ENCODE peak calls at places on chromosomes 7 and 10, in five cellular contexts. One of them, this sample, is unnamed.
A peak's percentile ranks its signal among the peaks of the same experiment; 100 is the strongest.

GRCh38 chr7:11517853-11518252 is 314.1 kb downstream of the THSD7A start:
- DNase-seq in IMR-90: no peak
- DNase-seq in neuronal stem cell: peak; percentile 3
- DNase-seq in trophoblast cell: no peak
- DNase-seq in H1: no peak
- DNase-seq in this sample: peak; percentile 32

GRCh38 chr7:27109533-27110162 is 7.2 kb upstream of the HOXA2 start:
- DNase-seq in IMR-90: peak; percentile 25
- DNase-seq in neuronal stem cell: no peak
- DNase-seq in trophoblast cell: no peak
- DNase-seq in H1: no peak
- DNase-seq in this sample: no peak

GRCh38 chr7:116398672-116399071 is 100.9 kb upstream of the CAV2 start:
- DNase-seq in IMR-90: no peak
- DNase-seq in neuronal stem cell: no peak
- DNase-seq in trophoblast cell: no peak
- DNase-seq in H1: no peak
- DNase-seq in this sample: no peak

GRCh38 chr10:80516506-80517075 is 21.1 kb upstream of the SH2D4B start:
- DNase-seq in IMR-90: no peak
- DNase-seq in neuronal stem cell: no peak
- DNase-seq in trophoblast cell: no peak
- DNase-seq in H1: no peak
- DNase-seq in this sample: no peak

GRCh38 chr7:154684651-154685563 is 318.0 kb downstream of the PAXIP1 start:
- DNase-seq in IMR-90: no peak
- DNase-seq in neuronal stem cell: no peak
- DNase-seq in trophoblast cell: peak; percentile 84
- DNase-seq in H1: no peak
- DNase-seq in this sample: no peak

GRCh38 chr7:142709921-142710320 is 39.4 kb upstream of the PRSS1 start:
- DNase-seq in IMR-90: no peak
- DNase-seq in neuronal stem cell: no peak
- DNase-seq in trophoblast cell: no peak
- DNase-seq in H1: no peak
- DNase-seq in this sample: no peak

GRCh38 chr10:119360181-119360921 is 153.0 kb downstream of the GRK5 start:
- DNase-seq in IMR-90: no peak
- DNase-seq in neuronal stem cell: no peak
- DNase-seq in trophoblast cell: peak; percentile 17
- DNase-seq in H1: no peak
- DNase-seq in this sample: no peak

GRCh38 chr7:46034056-46034768 is 113.1 kb upstream of the IGFBP3 start:
- DNase-seq in IMR-90: peak; percentile 79
- DNase-seq in neuronal stem cell: no peak
- DNase-seq in trophoblast cell: peak; percentile 47
- DNase-seq in H1: no peak
- DNase-seq in this sample: no peak

GRCh38 chr10:104330168-104331117 is 7.8 kb downstream of the ITPRIP start:
- DNase-seq in IMR-90: peak; percentile 93
- DNase-seq in neuronal stem cell: no peak
- DNase-seq in trophoblast cell: peak; percentile 99
- DNase-seq in H1: no peak
- DNase-seq in this sample: no peak

GRCh38 chr10:47248436-47249090 is 51.4 kb upstream of the GDF10 start:
- DNase-seq in IMR-90: no peak
- DNase-seq in neuronal stem cell: no peak
- DNase-seq in trophoblast cell: no peak
- DNase-seq in H1: peak; percentile 14
- DNase-seq in this sample: peak; percentile 7

GRCh38 chr7:7681191-7681935 is 37.0 kb downstream of the RPA3 start:
- DNase-seq in IMR-90: peak; percentile 61
- DNase-seq in neuronal stem cell: peak; percentile 18
- DNase-seq in trophoblast cell: peak; percentile 89
- DNase-seq in H1: no peak
- DNase-seq in this sample: no peak

GRCh38 chr10:124685251-124685650 is 58.9 kb downstream of the FAM53B start:
- DNase-seq in IMR-90: no peak
- DNase-seq in neuronal stem cell: no peak
- DNase-seq in trophoblast cell: no peak
- DNase-seq in H1: no peak
- DNase-seq in this sample: no peak

GRCh38 chr7:13109201-13109600 is 421.8 kb downstream of the ARL4A start:
- DNase-seq in IMR-90: no peak
- DNase-seq in neuronal stem cell: no peak
- DNase-seq in trophoblast cell: no peak
- DNase-seq in H1: no peak
- DNase-seq in this sample: no peak

GRCh38 chr7:156560075-156560474 is 80.5 kb upstream of the RNF32 start:
- DNase-seq in IMR-90: no peak
- DNase-seq in neuronal stem cell: no peak
- DNase-seq in trophoblast cell: peak; percentile 54
- DNase-seq in H1: peak; percentile 67
- DNase-seq in this sample: peak; percentile 72

GRCh38 chr7:118325450-118325808 is 100.9 kb downstream of the ANKRD7 start:
- DNase-seq in IMR-90: no peak
- DNase-seq in neuronal stem cell: no peak
- DNase-seq in trophoblast cell: no peak
- DNase-seq in H1: no peak
- DNase-seq in this sample: no peak

GRCh38 chr7:118328505-118329211 is 104.2 kb downstream of the ANKRD7 start:
- DNase-seq in IMR-90: no peak
- DNase-seq in neuronal stem cell: no peak
- DNase-seq in trophoblast cell: no peak
- DNase-seq in H1: no peak
- DNase-seq in this sample: no peak

GRCh38 chr7:118327179-118327578 is 102.7 kb downstream of the ANKRD7 start:
- DNase-seq in IMR-90: no peak
- DNase-seq in neuronal stem cell: no peak
- DNase-seq in trophoblast cell: no peak
- DNase-seq in H1: no peak
- DNase-seq in this sample: no peak

GRCh38 chr7:118330373-118330772 is 105.9 kb downstream of the ANKRD7 start:
- DNase-seq in IMR-90: no peak
- DNase-seq in neuronal stem cell: no peak
- DNase-seq in trophoblast cell: peak; percentile 33
- DNase-seq in H1: no peak
- DNase-seq in this sample: no peak

DNA sequence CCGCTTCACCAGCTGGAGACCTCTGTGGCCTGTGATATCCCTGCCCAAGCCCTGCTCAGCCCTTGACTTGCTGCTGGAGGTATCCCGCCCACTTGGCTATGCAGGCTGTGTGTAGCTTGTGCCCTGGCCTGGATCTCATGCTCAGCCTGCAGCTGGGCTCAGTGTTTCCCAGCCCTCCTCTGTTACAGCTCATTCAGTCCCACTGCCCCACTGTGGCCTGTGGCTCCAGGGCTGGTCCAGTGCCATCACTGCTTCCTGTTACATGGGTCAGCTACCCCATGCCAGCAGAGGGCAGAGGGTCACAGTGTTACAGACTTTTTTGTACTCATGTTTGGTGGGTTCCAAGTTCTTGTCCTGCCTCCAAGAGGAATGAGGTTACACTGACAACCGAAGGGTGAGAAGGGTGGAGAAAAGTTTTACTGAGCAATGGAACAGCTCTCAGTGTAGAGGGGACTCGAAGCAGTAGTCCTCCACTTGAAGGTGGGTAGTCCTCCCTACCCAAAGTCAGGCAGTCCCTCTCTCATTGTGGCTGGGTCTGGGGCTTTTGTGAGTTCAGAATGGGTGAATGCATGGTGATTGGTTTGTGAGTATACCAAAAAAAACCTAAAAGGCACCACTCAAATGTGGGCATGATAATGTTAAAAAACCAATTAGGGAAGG is 100.4 kb downstream of the ANKRD7 start:
- DNase-seq in IMR-90: no peak
- DNase-seq in neuronal stem cell: no peak
- DNase-seq in trophoblast cell: no peak
- DNase-seq in H1: no peak
- DNase-seq in this sample: peak; percentile 33
- H2AFZ ChIP-seq in IMR-90: no peak overlapping the region
- H2AFZ ChIP-seq in neuronal stem cell: no peak overlapping the region
- H2AFZ ChIP-seq in trophoblast cell: no peak overlapping the region
- H2AFZ ChIP-seq in H1: no peak overlapping the region
- H2AFZ ChIP-seq in this sample: no peak overlapping the region

GRCh38 chr10:100528885-100529472 is 692 bp downstream of the NDUFB8 start:
- DNase-seq in IMR-90: no peak
- DNase-seq in neuronal stem cell: no peak
- DNase-seq in trophoblast cell: no peak
- DNase-seq in H1: no peak
- DNase-seq in this sample: no peak
- H3K14ac ChIP-seq in IMR-90: peak overlapping the region; percentile 95
- H3K14ac ChIP-seq in neuronal stem cell: no peak overlapping the region
- H3K14ac ChIP-seq in trophoblast cell: peak overlapping the region; percentile 78
- H3K14ac ChIP-seq in H1: no peak overlapping the region
- H3K14ac ChIP-seq in this sample: no peak overlapping the region

DNA sequence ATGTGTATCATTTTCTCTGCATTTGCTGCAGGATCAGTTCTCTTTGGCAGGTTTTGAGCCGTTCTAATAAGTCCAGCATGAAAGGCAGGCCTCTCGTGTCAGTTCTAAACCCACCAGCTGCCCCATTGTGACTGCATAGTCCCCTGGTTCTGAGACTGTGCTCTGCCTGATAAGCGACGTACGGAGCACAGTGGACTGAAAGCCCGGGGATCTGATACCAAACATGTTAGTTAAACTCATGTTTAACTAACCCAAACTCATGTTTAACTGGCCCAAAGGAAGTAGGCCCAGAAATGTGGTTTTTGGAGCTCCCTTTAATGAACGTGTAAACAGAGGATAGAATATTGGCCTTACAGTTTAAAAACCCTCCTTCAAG is 98.0 kb upstream of the PDCD4 start:
- DNase-seq in IMR-90: no peak
- DNase-seq in neuronal stem cell: no peak
- DNase-seq in trophoblast cell: no peak
- DNase-seq in H1: no peak
- DNase-seq in this sample: no peak
- H2AFZ ChIP-seq in IMR-90: no peak overlapping the region
- H2AFZ ChIP-seq in neuronal stem cell: peak overlapping the region; percentile 16
- H2AFZ ChIP-seq in trophoblast cell: no peak overlapping the region
- H2AFZ ChIP-seq in H1: no peak overlapping the region
- H2AFZ ChIP-seq in this sample: no peak overlapping the region

DNA sequence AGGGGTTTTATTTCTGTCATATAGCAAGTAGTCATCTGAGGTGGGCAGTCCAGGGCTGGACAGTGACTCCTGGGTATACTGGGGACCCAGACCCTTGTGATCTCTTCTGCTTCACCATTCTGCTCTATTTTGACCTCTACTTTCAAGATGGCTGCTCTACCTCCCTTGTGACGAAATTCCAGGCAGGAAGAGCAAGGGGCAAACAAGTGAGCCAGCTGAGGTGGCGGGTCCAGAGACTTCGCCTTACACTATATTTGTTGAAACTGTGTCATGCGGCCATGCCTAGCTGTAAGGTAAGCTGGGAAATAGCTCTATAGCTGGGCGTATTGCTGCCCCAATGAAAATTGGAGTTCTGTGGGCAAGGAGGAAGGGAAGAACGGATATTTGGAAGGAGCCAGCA is 7.9 kb upstream of the CPA1 start:
- DNase-seq in IMR-90: no peak
- DNase-seq in neuronal stem cell: no peak
- DNase-seq in trophoblast cell: no peak
- DNase-seq in H1: no peak
- DNase-seq in this sample: no peak
- H3K14ac ChIP-seq in IMR-90: peak overlapping the region; percentile 98
- H3K14ac ChIP-seq in neuronal stem cell: no peak overlapping the region
- H3K14ac ChIP-seq in trophoblast cell: peak overlapping the region; percentile 80
- H3K14ac ChIP-seq in H1: no peak overlapping the region
- H3K14ac ChIP-seq in this sample: no peak overlapping the region

DNA sequence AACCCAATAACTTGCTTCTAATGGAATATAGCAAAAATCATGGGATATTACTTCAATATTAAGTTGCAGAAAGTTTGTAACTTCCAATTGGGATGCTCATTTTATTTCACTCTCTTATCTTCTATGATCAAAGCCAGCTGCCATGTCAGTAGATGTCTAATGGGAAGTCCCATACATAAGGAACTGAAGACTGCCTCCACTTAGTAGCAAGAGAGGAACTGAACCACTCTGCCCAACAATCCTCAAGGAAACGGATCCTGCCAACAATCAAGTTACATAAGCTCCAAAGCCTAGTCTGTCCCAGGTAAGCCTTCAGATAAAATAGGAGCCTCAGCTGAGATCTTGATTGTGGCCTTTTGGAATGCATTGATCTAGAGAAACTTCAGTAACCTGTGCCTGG is 431.5 kb upstream of the PCDH15 start:
- DNase-seq in IMR-90: no peak
- DNase-seq in neuronal stem cell: no peak
- DNase-seq in trophoblast cell: no peak
- DNase-seq in H1: no peak
- DNase-seq in this sample: no peak
- H2AFZ ChIP-seq in IMR-90: no peak overlapping the region
- H2AFZ ChIP-seq in neuronal stem cell: peak overlapping the region; percentile 33
- H2AFZ ChIP-seq in trophoblast cell: no peak overlapping the region
- H2AFZ ChIP-seq in H1: peak overlapping the region; percentile 90
- H2AFZ ChIP-seq in this sample: no peak overlapping the region

DNA sequence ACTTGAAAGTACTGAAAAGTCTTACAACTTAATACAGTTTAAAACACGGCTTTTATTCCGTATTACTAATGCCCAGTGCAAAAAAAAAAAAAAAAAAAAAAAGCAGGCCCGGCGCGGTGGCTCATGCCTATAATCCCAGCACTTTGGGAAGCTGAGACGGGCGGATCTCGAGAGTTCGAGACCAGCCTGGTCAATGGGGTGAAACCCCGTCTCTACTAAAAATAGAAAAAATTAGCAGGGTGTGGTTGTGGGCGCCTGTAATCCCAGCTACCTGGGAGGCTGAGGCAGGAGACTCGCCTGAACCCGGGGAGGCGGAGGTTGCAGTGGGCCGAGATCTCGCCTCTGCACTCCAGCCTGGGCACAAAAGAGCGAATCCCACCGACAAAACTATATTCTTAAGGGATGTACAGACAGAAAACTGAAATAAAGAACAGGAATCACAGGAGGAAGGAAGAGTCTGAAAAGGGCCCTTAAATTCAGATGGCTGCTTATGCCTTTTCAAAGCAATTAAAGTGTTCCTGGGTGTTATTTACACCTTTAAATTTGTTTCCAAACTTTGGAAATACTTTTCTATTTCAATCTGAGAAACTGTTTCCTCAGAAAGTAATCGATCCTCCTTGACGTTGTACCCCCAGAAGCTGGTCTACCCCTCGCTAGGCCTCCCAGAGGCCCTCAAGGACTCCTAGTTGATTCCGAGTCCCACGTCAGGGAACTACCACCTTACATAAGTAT is 2.1 kb upstream of the KMT2E start:
- DNase-seq in IMR-90: no peak
- DNase-seq in neuronal stem cell: no peak
- DNase-seq in trophoblast cell: peak; percentile 37
- DNase-seq in H1: no peak
- DNase-seq in this sample: no peak
- H3K14ac ChIP-seq in IMR-90: peak overlapping the region; percentile 96
- H3K14ac ChIP-seq in neuronal stem cell: no peak overlapping the region
- H3K14ac ChIP-seq in trophoblast cell: peak overlapping the region; percentile 95
- H3K14ac ChIP-seq in H1: no peak overlapping the region
- H3K14ac ChIP-seq in this sample: peak overlapping the region; percentile 85

DNA sequence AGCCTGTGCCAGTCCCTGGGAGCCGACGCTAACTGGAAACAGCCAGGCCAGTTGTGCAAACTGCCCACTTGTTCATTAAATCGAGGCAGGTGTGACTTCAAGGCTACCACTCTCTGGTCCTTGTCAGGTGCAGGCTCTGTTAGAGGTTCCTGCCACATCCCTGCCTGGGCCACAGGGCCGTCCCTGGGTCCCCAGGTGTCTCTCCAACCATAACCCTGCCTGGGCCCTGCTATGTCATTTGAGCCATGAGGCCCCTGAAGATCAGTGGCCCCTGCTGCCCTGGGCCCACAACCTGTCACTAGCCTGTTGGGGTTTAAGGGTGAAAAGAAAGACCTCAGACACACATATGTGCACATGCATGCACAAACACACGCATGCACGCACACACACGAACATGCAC is 326.9 kb downstream of the TNS3 start:
- DNase-seq in IMR-90: no peak
- DNase-seq in neuronal stem cell: no peak
- DNase-seq in trophoblast cell: no peak
- DNase-seq in H1: no peak
- DNase-seq in this sample: no peak
- H2AFZ ChIP-seq in IMR-90: no peak overlapping the region
- H2AFZ ChIP-seq in neuronal stem cell: peak overlapping the region; percentile 99
- H2AFZ ChIP-seq in trophoblast cell: no peak overlapping the region
- H2AFZ ChIP-seq in H1: no peak overlapping the region
- H2AFZ ChIP-seq in this sample: no peak overlapping the region